ENCODE peak calls at places on chromosomes 3 and 15, in six cellular contexts. One of them, this sample, is unnamed.

GRCh38 chr3:57029383-57029782 is 31.1 kb upstream of the SPATA12 start:
- DNase-seq in HTR-8/SVneo: no peak
- DNase-seq in stimulated activated CD4-positive, alpha-beta T cell treated with anti-CD3 and anti-CD28 coated beads, TNF-alpha, amount 100 ng/mL, for 4 hours: no peak
- DNase-seq in K562: no peak
- DNase-seq in adrenal gland: no peak
- DNase-seq in C1 segment of cervical spinal cord: no peak
- DNase-seq in this sample: no peak

GRCh38 chr3:119636194-119636593 is 24.2 kb downstream of the POPDC2 start:
- DNase-seq in adrenal gland: peak
- DNase-seq in stimulated activated CD4-positive, alpha-beta T cell treated with anti-CD3 and anti-CD28 coated beads, TNF-alpha, amount 100 ng/mL, for 4 hours: no peak
- DNase-seq in C1 segment of cervical spinal cord: no peak
- DNase-seq in HTR-8/SVneo: no peak
- DNase-seq in K562: no peak
- DNase-seq in this sample: no peak

GRCh38 chr15:31487811-31488436 is 161.3 kb downstream of the KLF13 start:
- DNase-seq in stimulated activated CD4-positive, alpha-beta T cell treated with anti-CD3 and anti-CD28 coated beads, TNF-alpha, amount 100 ng/mL, for 4 hours: no peak
- DNase-seq in adrenal gland: no peak
- DNase-seq in HTR-8/SVneo: no peak
- DNase-seq in K562: no peak
- DNase-seq in C1 segment of cervical spinal cord: no peak
- DNase-seq in this sample: peak

GRCh38 chr15:70559223-70559823 is 204.0 kb downstream of the UACA start:
- DNase-seq in C1 segment of cervical spinal cord: no peak
- DNase-seq in adrenal gland: peak
- DNase-seq in HTR-8/SVneo: no peak
- DNase-seq in stimulated activated CD4-positive, alpha-beta T cell treated with anti-CD3 and anti-CD28 coated beads, TNF-alpha, amount 100 ng/mL, for 4 hours: peak
- DNase-seq in K562: no peak
- DNase-seq in this sample: no peak

GRCh38 chr15:39926526-39926925 is 6.5 kb upstream of the GPR176 start:
- DNase-seq in stimulated activated CD4-positive, alpha-beta T cell treated with anti-CD3 and anti-CD28 coated beads, TNF-alpha, amount 100 ng/mL, for 4 hours: no peak
- DNase-seq in K562: no peak
- DNase-seq in adrenal gland: no peak
- DNase-seq in C1 segment of cervical spinal cord: no peak
- DNase-seq in HTR-8/SVneo: no peak
- DNase-seq in this sample: no peak

GRCh38 chr3:48067271-48067670 is 51.1 kb upstream of the MAP4 start:
- DNase-seq in K562: no peak
- DNase-seq in adrenal gland: no peak
- DNase-seq in stimulated activated CD4-positive, alpha-beta T cell treated with anti-CD3 and anti-CD28 coated beads, TNF-alpha, amount 100 ng/mL, for 4 hours: no peak
- DNase-seq in C1 segment of cervical spinal cord: no peak
- DNase-seq in HTR-8/SVneo: no peak
- DNase-seq in this sample: no peak

GRCh38 chr15:75069301-75069925 is 46.0 kb downstream of the PPCDC start:
- DNase-seq in C1 segment of cervical spinal cord: no peak
- DNase-seq in K562: no peak
- DNase-seq in stimulated activated CD4-positive, alpha-beta T cell treated with anti-CD3 and anti-CD28 coated beads, TNF-alpha, amount 100 ng/mL, for 4 hours: no peak
- DNase-seq in HTR-8/SVneo: no peak
- DNase-seq in adrenal gland: no peak
- DNase-seq in this sample: no peak

GRCh38 chr3:181533811-181534210 is 177.9 kb upstream of the SOX2 start:
- DNase-seq in HTR-8/SVneo: no peak
- DNase-seq in K562: no peak
- DNase-seq in C1 segment of cervical spinal cord: no peak
- DNase-seq in adrenal gland: no peak
- DNase-seq in stimulated activated CD4-positive, alpha-beta T cell treated with anti-CD3 and anti-CD28 coated beads, TNF-alpha, amount 100 ng/mL, for 4 hours: no peak
- DNase-seq in this sample: no peak

This sample was measured in suprapubic skin.